ENCODE peak calls at places on chromosomes 3 and 15, in four cellular contexts. G is heart right ventricle, H is lower lobe of right lung, W is IMR-90. B is an unnamed sample.
A peak's percentile ranks its signal among the peaks of the same experiment; 100 is the strongest.

GRCh38 chr3:107791450-107791849 is 268.7 kb downstream of the BBX start:
- DNase-seq in G (no peak), H (no peak), W (no peak), B (no peak)

GRCh38 chr3:67415504-67415903 is 238.9 kb downstream of the SUCLG2 start:
- DNase-seq in G (no peak), H (no peak), W (peak; percentile 59), B (no peak)

GRCh38 chr15:83475551-83475950 is 28.4 kb downstream of the SH3GL3 start:
- DNase-seq in G (no peak), H (no peak), W (peak; percentile 12), B (no peak)

GRCh38 chr3:16538505-16538904 is 25.0 kb upstream of the RFTN1 start:
- DNase-seq in G (no peak), H (no peak), W (no peak), B (no peak)

GRCh38 chr3:133712017-133712416 is 34.2 kb upstream of the TF start:
- DNase-seq in G (no peak), H (no peak), W (no peak), B (no peak)

GRCh38 chr3:122942937-122943827 is 84.4 kb downstream of the SEMA5B start:
- DNase-seq in G (peak; percentile 73), H (peak; percentile 78), W (peak; percentile 40), B (no peak)

GRCh38 chr3:56923546-56924224 is 121.9 kb upstream of the ARHGEF3 start:
- DNase-seq in G (peak; percentile 74), H (no peak), W (peak; percentile 35), B (peak; percentile 83)

GRCh38 chr3:194760740-194761139 is 75.1 kb downstream of the FAM43A start:
- DNase-seq in G (no peak), H (no peak), W (no peak), B (no peak)

GRCh38 chr3:66593978-66594377 is 93.2 kb upstream of the LRIG1 start:
- DNase-seq in G (no peak), H (no peak), W (peak; percentile 99), B (no peak)

GRCh38 chr3:60949146-60949545 is 302.1 kb downstream of the FHIT start:
- DNase-seq in G (no peak), H (no peak), W (no peak), B (no peak)
- H3K27me3 ChIP-seq in G (no peaks in the 10 kb centered on the region), H (no peaks in the 10 kb centered on the region), W (no peaks in the 10 kb centered on the region), B (no peaks in the 10 kb centered on the region)

DNA sequence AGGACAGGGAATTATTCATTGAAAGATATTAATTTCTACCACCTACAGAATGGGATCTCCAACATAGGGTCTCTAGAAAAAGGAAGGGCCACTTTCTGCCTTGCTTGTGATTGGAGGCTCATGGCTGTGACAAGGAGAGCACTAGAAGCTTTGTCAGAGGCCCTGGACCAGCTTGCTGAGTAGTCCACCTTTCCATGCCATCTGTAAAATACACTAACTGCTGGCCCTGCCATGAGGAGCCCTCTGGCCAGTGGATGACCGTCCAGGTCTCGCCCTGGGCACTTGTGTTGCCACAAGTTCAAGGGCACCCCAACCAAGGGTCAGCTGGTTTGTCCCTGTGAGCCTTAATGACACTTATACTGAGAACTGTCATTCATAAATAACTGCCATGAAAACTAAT is 1.6 kb upstream of the SYNM start:
- DNase-seq in G (no peak), H (no peak), W (no peak), B (no peak)
- H3K27me3 ChIP-seq in G (peaks cover 9% of the 10 kb centered on the region), H (peaks cover 60% of the 10 kb centered on the region), W (peaks cover 15% of the 10 kb centered on the region), B (no peaks in the 10 kb centered on the region)

GRCh38 chr3:46895204-46895660 is 17.7 kb downstream of the PTH1R start:
- DNase-seq in G (peak; percentile 75), H (peak; percentile 82), W (peak; percentile 34), B (peak; percentile 76)
- H3K27me3 ChIP-seq in G (peaks cover 11% of the 10 kb centered on the region), H (peaks cover 28% of the 10 kb centered on the region), W (peaks cover 29% of the 10 kb centered on the region), B (no peaks in the 10 kb centered on the region)

DNA sequence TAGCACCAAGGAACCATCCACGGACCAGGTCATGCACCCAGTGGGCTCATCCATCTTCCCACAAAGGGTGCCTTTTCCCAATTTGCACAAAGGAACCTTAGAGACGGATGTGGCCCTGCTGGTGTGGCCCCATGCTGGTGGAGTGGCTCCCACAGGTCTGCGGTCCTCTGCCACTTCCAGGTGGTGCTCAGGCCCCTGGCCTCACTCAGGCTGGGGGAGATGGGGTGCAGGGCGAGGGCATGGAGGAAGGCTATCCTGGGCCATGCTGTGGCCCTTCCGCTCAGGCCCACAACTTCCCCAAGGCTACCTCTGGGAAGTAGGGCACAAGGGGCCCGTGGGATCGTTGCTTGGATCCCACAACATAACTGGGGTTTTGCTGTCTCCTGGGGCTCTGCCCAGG is 5.2 kb upstream of the SYNM start:
- DNase-seq in G (no peak), H (no peak), W (no peak), B (no peak)
- H3K27me3 ChIP-seq in G (peaks cover 9% of the 10 kb centered on the region), H (peaks cover 48% of the 10 kb centered on the region), W (peaks cover 18% of the 10 kb centered on the region), B (no peaks in the 10 kb centered on the region)

GRCh38 chr3:184485906-184486305 is 75.7 kb upstream of the EPHB3 start:
- DNase-seq in G (no peak), H (no peak), W (no peak), B (no peak)

GRCh38 chr3:184488577-184488976 is 73.0 kb upstream of the EPHB3 start:
- DNase-seq in G (no peak), H (no peak), W (no peak), B (no peak)

GRCh38 chr3:184489457-184489856 is 72.1 kb upstream of the EPHB3 start:
- DNase-seq in G (no peak), H (no peak), W (no peak), B (no peak)

GRCh38 chr3:184485256-184485655 is 76.3 kb upstream of the EPHB3 start:
- DNase-seq in G (no peak), H (no peak), W (no peak), B (no peak)

GRCh38 chr3:184486614-184487013 is 75.0 kb upstream of the EPHB3 start:
- DNase-seq in G (no peak), H (no peak), W (no peak), B (no peak)
- H3K27me3 ChIP-seq in G (peaks cover 44% of the 10 kb centered on the region), H (peaks cover 22% of the 10 kb centered on the region), W (peaks cover 38% of the 10 kb centered on the region), B (no peaks in the 10 kb centered on the region)